ENCODE peak calls at places on chromosome 10, in four cellular contexts. H, X, U and S are unnamed samples.

GRCh38 chr10:106175760-106176377 is 988.6 kb downstream of the SORCS1 start:
- DNase-seq in H (no peak), X (no peak), U (no peak), S (no peak)

GRCh38 chr10:110357252-110357780 is 52.6 kb upstream of the SMNDC1 start:
- DNase-seq in H (no peak), X (no peak), U (no peak), S (peak; percentile 31)

GRCh38 chr10:33368086-33368485 is 33.6 kb upstream of the NRP1 start:
- DNase-seq in H (no peak), X (no peak), U (no peak), S (no peak)

GRCh38 chr10:754914-755313 is 65.4 kb upstream of the DIP2C start:
- DNase-seq in H (no peak), X (no peak), U (no peak), S (no peak)

GRCh38 chr10:12704488-12704887 is 297.0 kb downstream of the CCDC3 start:
- DNase-seq in H (no peak), X (no peak), U (no peak), S (no peak)

GRCh38 chr10:11830836-11831519 is 7.8 kb downstream of the PROSER2 start:
- DNase-seq in H (no peak), X (no peak), U (no peak), S (no peak)

GRCh38 chr10:133351408-133352318 is 4.5 kb downstream of the PRAP1 start:
- DNase-seq in H (no peak), X (no peak), U (no peak), S (no peak)

GRCh38 chr10:77890097-77890496 is 36.5 kb downstream of the DLG5 start:
- DNase-seq in H (no peak), X (no peak), U (no peak), S (no peak)

GRCh38 chr10:131885391-131886165 is 15.2 kb upstream of the PPP2R2D start:
- DNase-seq in H (peak; percentile 93), X (peak; percentile 57), U (peak; percentile 78), S (peak; percentile 70)

GRCh38 chr10:12279281-12279680 is 70.1 kb upstream of the CAMK1D start:
- DNase-seq in H (no peak), X (no peak), U (no peak), S (no peak)

GRCh38 chr10:117860823-117861222 is 185.9 kb downstream of the RAB11FIP2 start:
- DNase-seq in H (peak; percentile 34), X (no peak), U (no peak), S (no peak)

GRCh38 chr10:32958992-32959703 is 1.1 kb upstream of the ITGB1 start:
- DNase-seq in H (peak; percentile 25), X (no peak), U (no peak), S (no peak)

GRCh38 chr10:49151025-49151445 is 17.2 kb upstream of the FAM170B start:
- DNase-seq in H (peak; percentile 72), X (no peak), U (no peak), S (no peak)

GRCh38 chr10:34593955-34594354 is 221.1 kb downstream of the PARD3 start:
- DNase-seq in H (no peak), X (no peak), U (no peak), S (no peak)

GRCh38 chr10:61847087-61847486 is 54.4 kb upstream of the ARID5B start:
- DNase-seq in H (no peak), X (no peak), U (no peak), S (no peak)

GRCh38 chr10:8049874-8050560 is 4.5 kb upstream of the GATA3 start:
- DNase-seq in H (no peak), X (no peak), U (no peak), S (no peak)
- H3K4me1 ChIP-seq in H (peaks cover 18% of the 10 kb centered on the region), X (peaks cover 39% of the 10 kb centered on the region), U (peaks cover 50% of the 10 kb centered on the region), S (peaks cover 74% of the 10 kb centered on the region)

DNA sequence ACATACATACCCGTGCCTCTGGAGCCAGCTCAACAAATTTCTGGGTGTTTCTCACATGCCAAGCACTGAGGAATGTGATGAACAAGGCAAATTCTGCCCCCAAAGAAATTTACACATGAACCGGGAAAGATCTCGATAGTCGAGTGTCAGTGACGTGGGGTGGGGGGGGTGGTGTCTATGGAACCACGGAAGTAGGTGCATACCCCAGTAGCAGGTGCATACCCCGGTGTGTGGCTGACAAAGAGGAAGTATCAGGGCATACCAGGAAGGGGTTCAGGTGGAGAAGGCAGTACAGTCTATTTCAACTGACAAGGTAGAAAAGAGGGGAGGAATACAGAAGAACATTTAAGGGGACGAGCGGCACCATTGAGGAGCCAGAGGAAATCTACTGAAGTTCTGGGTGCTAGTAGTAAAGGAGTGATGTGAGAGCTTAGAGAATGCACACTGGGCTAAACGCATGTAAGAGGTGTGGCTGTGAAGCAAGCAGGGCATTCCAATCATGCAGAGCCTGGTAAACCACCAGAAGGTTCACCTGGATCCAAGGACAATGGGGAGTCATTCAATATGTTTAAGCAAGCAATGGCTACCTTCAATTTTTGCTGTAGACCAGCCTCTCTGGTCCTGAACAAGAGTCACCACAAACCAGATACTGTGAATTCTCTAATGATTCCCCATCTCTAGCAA is 6.2 kb downstream of the CCDC6 start:
- DNase-seq in H (no peak), X (no peak), U (no peak), S (no peak)
- H3K4me1 ChIP-seq in H (peaks cover 21% of the 10 kb centered on the region), X (peaks cover 29% of the 10 kb centered on the region), U (peaks cover 13% of the 10 kb centered on the region), S (peaks cover 21% of the 10 kb centered on the region)

DNA sequence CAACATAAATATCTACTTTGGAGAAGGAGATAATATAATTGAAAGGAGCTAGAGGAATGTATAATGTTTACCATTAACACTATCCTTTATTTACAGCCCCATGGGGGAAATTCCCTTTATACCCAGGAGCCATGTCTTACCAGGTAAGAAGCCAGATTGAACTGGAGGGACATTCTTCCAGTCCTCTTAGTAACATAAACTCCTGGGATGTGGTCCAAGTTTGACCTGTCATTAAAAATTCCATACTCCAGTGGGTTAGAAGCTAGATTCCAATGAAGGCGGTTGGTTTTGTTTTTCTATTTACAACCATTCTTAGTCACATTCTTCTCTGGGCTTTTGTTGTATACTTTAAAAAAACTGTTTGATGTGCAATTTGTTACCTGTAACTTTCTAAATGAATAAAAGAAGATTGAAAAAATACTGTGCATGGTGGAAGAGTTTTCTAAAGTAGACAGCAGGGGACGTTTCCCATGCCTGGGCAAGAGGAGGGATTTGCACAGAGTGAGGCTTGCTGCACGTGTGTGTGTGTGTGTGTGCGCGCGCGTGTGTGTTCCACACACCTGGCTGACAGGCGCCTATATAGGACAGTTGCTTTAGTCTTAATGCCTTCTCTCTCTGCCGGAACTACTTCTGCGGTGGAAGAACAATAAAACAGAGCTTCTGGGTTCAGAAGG is 2.0 kb downstream of the PLCE1 start:
- DNase-seq in H (no peak), X (no peak), U (no peak), S (no peak)
- H3K4me1 ChIP-seq in H (peaks cover 14% of the 10 kb centered on the region), X (peaks cover 3% of the 10 kb centered on the region), U (no peaks in the 10 kb centered on the region), S (no peaks in the 10 kb centered on the region)

GRCh38 chr10:95860486-95861040 is 47.2 kb upstream of the CC2D2B start:
- DNase-seq in H (no peak), X (no peak), U (no peak), S (no peak)

GRCh38 chr10:95865814-95866447 is 41.8 kb upstream of the CC2D2B start:
- DNase-seq in H (no peak), X (no peak), U (no peak), S (no peak)

GRCh38 chr10:95864906-95865813 is 42.6 kb upstream of the CC2D2B start:
- DNase-seq in H (peak; percentile 35), X (peak; percentile 36), U (peak; percentile 24), S (no peak)

GRCh38 chr10:95866448-95866842 is 41.3 kb upstream of the CC2D2B start:
- DNase-seq in H (no peak), X (no peak), U (no peak), S (no peak)

GRCh38 chr10:95861401-95861800 is 46.4 kb upstream of the CC2D2B start:
- DNase-seq in H (no peak), X (no peak), U (no peak), S (no peak)
- H3K4me1 ChIP-seq in H (peaks cover 10% of the 10 kb centered on the region), X (no peaks in the 10 kb centered on the region), U (no peaks in the 10 kb centered on the region), S (no peaks in the 10 kb centered on the region)

DNA sequence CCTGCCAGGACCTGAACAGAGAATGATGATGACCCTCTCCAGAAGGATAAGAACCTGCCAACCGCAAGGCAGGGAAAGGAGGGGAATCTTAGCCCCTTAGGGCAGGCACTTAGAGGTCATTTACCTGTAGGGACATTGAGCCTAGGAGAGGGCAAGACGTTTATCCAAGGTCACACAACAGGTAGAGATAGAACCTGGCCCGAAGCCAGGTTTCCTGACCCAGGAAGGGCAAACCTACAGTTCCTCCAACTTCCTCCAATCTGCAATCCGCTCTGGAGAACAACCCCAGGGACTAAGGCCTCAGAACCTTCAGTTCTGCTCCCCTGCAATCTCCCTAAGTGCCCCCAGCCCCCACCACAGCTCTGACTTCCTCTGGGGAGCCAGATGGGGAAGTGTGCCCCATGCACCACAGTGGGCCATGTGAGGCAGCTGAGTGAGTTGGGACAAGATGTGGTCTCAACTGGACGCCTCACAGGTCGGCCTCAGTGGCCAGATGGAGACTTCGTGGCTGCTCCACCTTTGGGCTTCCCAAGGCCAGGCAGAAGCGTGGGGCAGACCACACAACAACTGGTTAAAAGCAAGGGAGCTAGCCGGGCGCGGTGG is 1.4 kb upstream of the PSAP start:
- DNase-seq in H (no peak), X (peak; percentile 42), U (no peak), S (no peak)
- H3K4me1 ChIP-seq in H (peaks cover 13% of the 10 kb centered on the region), X (peaks cover 22% of the 10 kb centered on the region), U (peaks cover 14% of the 10 kb centered on the region), S (peaks cover 25% of the 10 kb centered on the region)

DNA sequence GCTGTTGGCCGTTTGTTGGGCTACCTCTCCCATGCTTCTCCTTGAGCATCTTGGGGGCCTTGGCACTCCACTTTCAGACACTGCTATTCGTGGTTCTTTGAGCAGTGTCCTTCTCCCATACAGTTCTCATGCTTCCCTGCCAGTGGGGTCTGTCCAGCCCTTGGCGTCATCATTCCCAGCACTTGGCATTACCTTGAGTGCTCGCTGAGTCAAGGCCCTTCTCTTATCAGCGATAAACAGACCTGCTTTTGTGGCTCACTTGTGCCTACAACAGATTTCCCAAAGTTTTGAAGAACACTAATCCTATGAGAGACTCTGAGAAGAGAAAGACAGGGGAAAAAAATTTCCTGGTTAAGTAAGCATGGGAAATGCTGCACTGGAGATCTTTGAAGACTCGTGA is 85.3 kb downstream of the NOC3L start:
- DNase-seq in H (no peak), X (no peak), U (no peak), S (no peak)
- H3K4me1 ChIP-seq in H (peaks cover 7% of the 10 kb centered on the region), X (peaks cover 15% of the 10 kb centered on the region), U (no peaks in the 10 kb centered on the region), S (no peaks in the 10 kb centered on the region)

DNA sequence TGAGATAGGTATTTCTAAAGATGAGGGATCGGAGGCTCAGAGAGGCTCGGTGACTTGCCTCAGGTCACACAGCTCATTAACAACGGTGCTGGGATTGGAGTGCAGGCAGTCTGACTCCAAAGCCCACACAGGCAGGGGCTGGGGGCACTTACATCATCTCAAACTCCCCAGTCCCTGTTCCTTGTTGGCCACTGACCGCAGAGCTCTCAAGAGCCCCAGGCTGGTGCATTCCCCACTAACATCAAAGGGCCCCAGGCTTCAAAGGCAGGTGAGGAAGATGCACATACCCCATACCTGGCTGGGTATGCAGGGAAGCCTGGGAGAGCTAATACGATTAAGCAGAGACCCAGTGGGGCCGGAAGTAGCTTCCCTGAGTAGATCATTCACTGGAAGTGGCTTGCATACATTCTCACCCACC is 13.7 kb upstream of the NODAL start:
- DNase-seq in H (no peak), X (no peak), U (no peak), S (no peak)
- H3K4me1 ChIP-seq in H (peaks cover 12% of the 10 kb centered on the region), X (peaks cover 9% of the 10 kb centered on the region), U (no peaks in the 10 kb centered on the region), S (no peaks in the 10 kb centered on the region)